ENCODE peak calls at places on chromosomes 13 and 19, in seven cellular contexts. One of them, this sample, is unnamed.

GRCh38 chr13:94061316-94061715 is 418.2 kb downstream of the DCT start:
- DNase-seq in K562: no peak
- DNase-seq in fibroblast of lung: peak
- DNase-seq in PC-3: no peak
- DNase-seq in keratinocyte: no peak
- DNase-seq in mammary epithelial cell: no peak
- DNase-seq in GM12878: no peak
- DNase-seq in this sample: no peak

GRCh38 chr19:32227561-32228165 is 117.7 kb upstream of the ZNF507 start:
- DNase-seq in keratinocyte: no peak
- DNase-seq in fibroblast of lung: no peak
- DNase-seq in K562: no peak
- DNase-seq in GM12878: no peak
- DNase-seq in mammary epithelial cell: no peak
- DNase-seq in PC-3: no peak
- DNase-seq in this sample: no peak

GRCh38 chr19:8699908-8700307 is 1.3 kb upstream of the ACTL9 start:
- DNase-seq in fibroblast of lung: no peak
- DNase-seq in PC-3: no peak
- DNase-seq in K562: no peak
- DNase-seq in mammary epithelial cell: no peak
- DNase-seq in GM12878: no peak
- DNase-seq in keratinocyte: no peak
- DNase-seq in this sample: no peak

GRCh38 chr13:106390360-106390759 is 145.1 kb downstream of the EFNB2 start:
- DNase-seq in mammary epithelial cell: no peak
- DNase-seq in GM12878: no peak
- DNase-seq in fibroblast of lung: no peak
- DNase-seq in PC-3: no peak
- DNase-seq in K562: no peak
- DNase-seq in keratinocyte: no peak
- DNase-seq in this sample: no peak

GRCh38 chr19:33193864-33194362 is at the start of gene LRP3:
- DNase-seq in GM12878: no peak
- DNase-seq in keratinocyte: no peak
- DNase-seq in K562: no peak
- DNase-seq in fibroblast of lung: peak
- DNase-seq in PC-3: peak
- DNase-seq in mammary epithelial cell: no peak
- DNase-seq in this sample: no peak

GRCh38 chr13:37656247-37656940 is 57.8 kb upstream of the POSTN start:
- DNase-seq in K562: no peak
- DNase-seq in keratinocyte: peak
- DNase-seq in PC-3: peak
- DNase-seq in fibroblast of lung: peak
- DNase-seq in mammary epithelial cell: peak
- DNase-seq in GM12878: no peak
- DNase-seq in this sample: no peak

GRCh38 chr19:1621574-1621973 is 16.3 kb upstream of the UQCR11 start:
- DNase-seq in PC-3: no peak
- DNase-seq in K562: no peak
- DNase-seq in mammary epithelial cell: no peak
- DNase-seq in keratinocyte: no peak
- DNase-seq in fibroblast of lung: no peak
- DNase-seq in GM12878: no peak
- DNase-seq in this sample: no peak

GRCh38 chr19:35216833-35217707 is 11.5 kb downstream of the FAM187B start:
- DNase-seq in fibroblast of lung: no peak
- DNase-seq in K562: peak
- DNase-seq in GM12878: no peak
- DNase-seq in PC-3: peak
- DNase-seq in mammary epithelial cell: peak
- DNase-seq in keratinocyte: no peak
- DNase-seq in this sample: no peak

GRCh38 chr19:8635422-8635821 is 5.0 kb downstream of the NFILZ start:
- DNase-seq in keratinocyte: no peak
- DNase-seq in GM12878: no peak
- DNase-seq in K562: no peak
- DNase-seq in mammary epithelial cell: no peak
- DNase-seq in PC-3: peak
- DNase-seq in fibroblast of lung: peak
- DNase-seq in this sample: no peak

GRCh38 chr19:778910-779653 is 18.2 kb upstream of the PTBP1 start:
- DNase-seq in keratinocyte: peak
- DNase-seq in fibroblast of lung: peak
- DNase-seq in GM12878: no peak
- DNase-seq in K562: no peak
- DNase-seq in PC-3: peak
- DNase-seq in mammary epithelial cell: peak
- DNase-seq in this sample: peak

GRCh38 chr13:70856706-70857105 is 748.5 kb upstream of the KLHL1 start:
- DNase-seq in fibroblast of lung: no peak
- DNase-seq in keratinocyte: no peak
- DNase-seq in mammary epithelial cell: no peak
- DNase-seq in K562: no peak
- DNase-seq in PC-3: peak
- DNase-seq in GM12878: no peak
- DNase-seq in this sample: no peak

GRCh38 chr13:48505597-48506091 is 27.2 kb downstream of the RCBTB2 start:
- DNase-seq in fibroblast of lung: no peak
- DNase-seq in mammary epithelial cell: peak
- DNase-seq in keratinocyte: no peak
- DNase-seq in GM12878: peak
- DNase-seq in PC-3: no peak
- DNase-seq in K562: no peak
- DNase-seq in this sample: no peak

GRCh38 chr13:48504606-48505369 is 28.1 kb downstream of the RCBTB2 start:
- DNase-seq in mammary epithelial cell: peak
- DNase-seq in fibroblast of lung: no peak
- DNase-seq in PC-3: no peak
- DNase-seq in GM12878: no peak
- DNase-seq in K562: peak
- DNase-seq in keratinocyte: peak
- DNase-seq in this sample: no peak

GRCh38 chr13:48508001-48508400 is 24.9 kb downstream of the RCBTB2 start:
- DNase-seq in PC-3: no peak
- DNase-seq in K562: no peak
- DNase-seq in mammary epithelial cell: peak
- DNase-seq in keratinocyte: peak
- DNase-seq in GM12878: no peak
- DNase-seq in fibroblast of lung: no peak
- DNase-seq in this sample: no peak

GRCh38 chr13:48507024-48507423 is 25.9 kb downstream of the RCBTB2 start:
- DNase-seq in K562: no peak
- DNase-seq in keratinocyte: peak
- DNase-seq in PC-3: no peak
- DNase-seq in mammary epithelial cell: peak
- DNase-seq in fibroblast of lung: no peak
- DNase-seq in GM12878: no peak
- DNase-seq in this sample: no peak

GRCh38 chr13:48506092-48506701 is 26.7 kb downstream of the RCBTB2 start:
- DNase-seq in fibroblast of lung: no peak
- DNase-seq in K562: no peak
- DNase-seq in GM12878: no peak
- DNase-seq in keratinocyte: no peak
- DNase-seq in mammary epithelial cell: peak
- DNase-seq in PC-3: no peak
- DNase-seq in this sample: no peak
- H3K9ac ChIP-seq in fibroblast of lung: no peak
- H3K9ac ChIP-seq in K562: no peak
- H3K9ac ChIP-seq in GM12878: peak
- H3K9ac ChIP-seq in keratinocyte: peak
- H3K9ac ChIP-seq in mammary epithelial cell: peak
- H3K9ac ChIP-seq in PC-3: no peak
- H3K9ac ChIP-seq in this sample: no peak

GRCh38 chr13:97116754-97117153 is 105.4 kb upstream of the MBNL2 start:
- DNase-seq in GM12878: no peak
- DNase-seq in fibroblast of lung: peak
- DNase-seq in mammary epithelial cell: peak
- DNase-seq in keratinocyte: no peak
- DNase-seq in K562: no peak
- DNase-seq in PC-3: peak
- DNase-seq in this sample: no peak
- H3K27ac ChIP-seq in GM12878: no peak
- H3K27ac ChIP-seq in fibroblast of lung: no peak
- H3K27ac ChIP-seq in mammary epithelial cell: no peak
- H3K27ac ChIP-seq in keratinocyte: no peak
- H3K27ac ChIP-seq in K562: no peak
- H3K27ac ChIP-seq in PC-3: no peak
- H3K27ac ChIP-seq in this sample: no peak

DNA sequence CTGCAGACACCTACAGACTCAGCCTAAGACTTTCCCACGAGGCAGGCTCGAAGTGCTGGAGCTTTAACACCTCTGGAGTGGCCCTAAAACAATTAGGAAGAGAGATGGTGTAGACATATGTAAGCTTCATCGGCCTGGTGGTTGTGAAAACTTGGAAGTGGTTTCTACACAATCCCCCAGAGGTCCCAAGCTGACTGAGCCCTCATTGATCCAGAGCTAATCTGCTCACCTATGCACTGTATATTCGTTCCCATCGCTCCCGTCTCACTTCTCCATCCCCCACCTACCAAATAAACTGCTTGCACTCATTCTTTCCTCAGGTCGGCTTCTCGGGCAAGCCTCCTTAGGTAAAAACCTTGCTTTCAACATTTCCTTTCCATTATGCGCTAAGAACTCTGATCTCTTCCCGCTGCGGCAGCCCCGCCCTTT is 767 bp upstream of the ZNF793 start:
- DNase-seq in fibroblast of lung: no peak
- DNase-seq in mammary epithelial cell: no peak
- DNase-seq in keratinocyte: no peak
- DNase-seq in K562: no peak
- DNase-seq in PC-3: no peak
- DNase-seq in GM12878: no peak
- DNase-seq in this sample: no peak
- H3K4me3 ChIP-seq in fibroblast of lung: peak
- H3K4me3 ChIP-seq in mammary epithelial cell: peak
- H3K4me3 ChIP-seq in keratinocyte: peak
- H3K4me3 ChIP-seq in K562: peak
- H3K4me3 ChIP-seq in PC-3: no peak
- H3K4me3 ChIP-seq in GM12878: peak
- H3K4me3 ChIP-seq in this sample: peak

DNA sequence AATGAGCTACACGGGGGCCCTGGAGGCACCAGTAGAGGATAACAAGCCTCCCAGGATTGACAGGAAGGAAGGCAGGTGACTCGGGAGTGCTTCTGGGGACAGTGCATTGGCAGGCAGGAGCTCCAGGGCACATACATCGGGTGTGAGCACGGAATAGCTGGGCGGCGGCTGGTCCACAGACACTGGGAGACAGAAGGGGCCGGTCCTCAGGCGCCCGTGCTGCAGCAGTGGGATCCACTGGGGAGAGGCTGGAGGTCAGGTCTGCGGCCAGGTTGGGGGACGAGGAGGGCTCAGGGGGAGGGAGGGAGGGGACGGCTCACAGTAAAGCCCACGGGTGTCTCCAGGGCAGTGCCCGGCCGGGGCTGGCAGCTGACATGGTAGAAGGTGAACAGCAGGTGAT is 2.1 kb upstream of the ANGPTL8 start:
- DNase-seq in GM12878: no peak
- DNase-seq in keratinocyte: no peak
- DNase-seq in PC-3: no peak
- DNase-seq in mammary epithelial cell: no peak
- DNase-seq in K562: no peak
- DNase-seq in fibroblast of lung: no peak
- DNase-seq in this sample: no peak
- H3K9ac ChIP-seq in GM12878: no peak
- H3K9ac ChIP-seq in keratinocyte: no peak
- H3K9ac ChIP-seq in PC-3: no peak
- H3K9ac ChIP-seq in mammary epithelial cell: no peak
- H3K9ac ChIP-seq in K562: no peak
- H3K9ac ChIP-seq in fibroblast of lung: no peak
- H3K9ac ChIP-seq in this sample: no peak

DNA sequence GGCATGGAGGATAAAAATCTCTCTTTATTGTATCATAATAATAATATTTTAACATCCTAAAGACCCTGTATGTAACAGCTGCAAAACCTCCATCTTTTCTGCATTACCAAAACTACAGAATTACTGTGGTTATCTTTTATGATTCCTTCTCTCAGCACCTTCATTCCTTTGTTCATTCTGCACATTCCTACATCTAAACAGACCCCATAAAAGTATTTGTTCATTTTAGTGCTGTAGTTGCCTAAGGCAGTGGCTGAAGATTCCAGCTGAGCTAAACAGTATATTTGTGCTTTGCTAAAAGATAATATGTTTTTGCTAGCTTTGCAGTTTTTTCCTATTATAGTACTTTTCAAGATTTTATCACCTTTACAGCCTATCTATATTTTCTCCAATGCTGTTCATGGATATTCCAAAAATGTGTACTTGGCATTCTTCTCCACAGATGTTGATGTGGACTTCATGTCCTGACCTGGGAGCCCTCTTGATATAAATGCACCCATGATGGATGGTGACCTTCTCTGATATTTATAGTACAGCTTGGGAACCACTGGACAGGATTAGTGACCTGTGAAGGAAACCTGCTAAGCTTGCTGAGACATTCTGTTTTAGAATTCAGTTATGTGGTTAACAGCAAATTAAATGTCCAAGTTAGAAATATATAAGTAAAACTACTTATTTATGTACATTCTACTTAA is 2832.9 kb upstream of the PCDH20 start:
- DNase-seq in GM12878: no peak
- DNase-seq in fibroblast of lung: peak
- DNase-seq in PC-3: no peak
- DNase-seq in mammary epithelial cell: no peak
- DNase-seq in K562: no peak
- DNase-seq in keratinocyte: no peak
- DNase-seq in this sample: peak
- H3K27ac ChIP-seq in GM12878: no peak
- H3K27ac ChIP-seq in fibroblast of lung: no peak
- H3K27ac ChIP-seq in PC-3: no peak
- H3K27ac ChIP-seq in mammary epithelial cell: no peak
- H3K27ac ChIP-seq in K562: no peak
- H3K27ac ChIP-seq in keratinocyte: no peak
- H3K27ac ChIP-seq in this sample: peak

This sample was measured in SK-N-MC.